ENCODE peak calls at places on chromosomes 4 and X, in six cellular contexts. Z is HCT116, P is PC-3, X is psoas muscle, R is caudate nucleus, L is endodermal cell. K is an unnamed sample.

GRCh38 chr4:153679476-153679875 is 4.6 kb upstream of the TLR2 start:
- DNase-seq in Z (no peak), P (no peak), X (no peak), R (no peak), L (no peak), K (no peak)

GRCh38 chrX:110001702-110002299 is 1.1 kb upstream of the TMEM164 start:
- DNase-seq in Z (no peak), P (no peak), X (no peak), R (no peak), L (no peak), K (no peak)

GRCh38 chrX:134146493-134146892 is 90.5 kb upstream of the CCDC160 start:
- DNase-seq in Z (no peak), P (no peak), X (no peak), R (no peak), L (no peak), K (no peak)

GRCh38 chr4:107693132-107693531 is 26.9 kb downstream of the PAPSS1 start:
- DNase-seq in Z (no peak), P (no peak), X (no peak), R (no peak), L (no peak), K (no peak)

GRCh38 chr4:8315343-8316250 is 46.0 kb downstream of the HTRA3 start:
- DNase-seq in Z (peak), P (peak), X (peak), R (no peak), L (peak), K (no peak)

GRCh38 chr4:78174931-78175330 is 117.8 kb downstream of the FRAS1 start:
- DNase-seq in Z (no peak), P (no peak), X (no peak), R (no peak), L (no peak), K (no peak)

GRCh38 chrX:77087529-77088169 is 359.5 kb upstream of the FGF16 start:
- DNase-seq in Z (no peak), P (peak), X (peak), R (no peak), L (no peak), K (no peak)

GRCh38 chr4:146062325-146062715 is 113.2 kb upstream of the LSM6 start:
- DNase-seq in Z (no peak), P (no peak), X (no peak), R (no peak), L (no peak), K (no peak)

GRCh38 chr4:6468376-6468775 is 4.0 kb downstream of the PPP2R2C start:
- DNase-seq in Z (no peak), P (no peak), X (no peak), R (no peak), L (peak), K (no peak)

GRCh38 chr4:182745268-182745667 is 171.9 kb downstream of the DCTD start:
- DNase-seq in Z (no peak), P (peak), X (no peak), R (no peak), L (no peak), K (peak)

GRCh38 chrX:53859890-53860289 is 173.4 kb upstream of the HUWE1 start:
- DNase-seq in Z (no peak), P (no peak), X (no peak), R (no peak), L (no peak), K (no peak)

GRCh38 chr4:36349904-36350554 is 68.6 kb downstream of the DTHD1 start:
- DNase-seq in Z (no peak), P (peak), X (no peak), R (no peak), L (no peak), K (no peak)

GRCh38 chrX:66050140-66050569 is 10.3 kb upstream of the VSIG4 start:
- DNase-seq in Z (no peak), P (no peak), X (no peak), R (no peak), L (no peak), K (no peak)

GRCh38 chr4:24477919-24478318 is 106.4 kb downstream of the DHX15 start:
- DNase-seq in Z (no peak), P (peak), X (no peak), R (no peak), L (peak), K (no peak)

GRCh38 chrX:15854080-15854655 is 445 bp downstream of the AP1S2 start:
- DNase-seq in Z (no peak), P (peak), X (peak), R (peak), L (peak), K (no peak)

GRCh38 chr4:91087743-91088142 is 960.5 kb downstream of the CCSER1 start:
- DNase-seq in Z (no peak), P (no peak), X (no peak), R (no peak), L (no peak), K (no peak)

GRCh38 chr4:91089194-91089593 is 962.0 kb downstream of the CCSER1 start:
- DNase-seq in Z (no peak), P (no peak), X (no peak), R (no peak), L (no peak), K (no peak)

GRCh38 chr4:91092398-91092955 is 965.3 kb downstream of the CCSER1 start:
- DNase-seq in Z (no peak), P (peak), X (no peak), R (no peak), L (no peak), K (peak)
- H3K27ac ChIP-seq in Z (no peak), P (no peak), X (no peak), R (no peak), L (no peak), K (no peak)

DNA sequence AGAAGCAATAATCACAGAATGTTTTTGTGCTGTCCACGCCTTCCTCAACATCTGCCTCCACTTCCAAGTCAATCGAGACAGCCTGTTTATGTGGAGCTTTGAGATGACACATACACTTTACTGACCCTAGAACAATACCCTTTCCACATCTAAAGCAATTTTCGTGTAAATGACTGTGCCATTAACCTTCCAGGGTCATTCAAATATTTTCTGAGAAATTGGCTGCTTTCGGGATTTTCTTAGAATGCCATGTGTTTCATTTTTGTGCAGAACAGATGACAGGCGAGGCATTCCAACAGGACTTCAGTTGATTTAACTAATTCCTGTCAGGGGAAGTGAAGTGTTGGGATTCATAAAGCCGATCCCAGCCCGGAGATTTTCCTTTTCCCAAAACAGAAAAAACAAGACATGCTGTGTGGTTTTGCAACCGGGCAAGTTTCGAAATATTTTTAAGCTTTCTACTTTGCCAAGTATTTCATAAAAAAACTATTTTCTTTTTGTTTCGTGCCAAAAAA is 73.9 kb downstream of the SORBS2 start:
- DNase-seq in Z (no peak), P (no peak), X (no peak), R (no peak), L (no peak), K (no peak)
- H3K27ac ChIP-seq in Z (no peak), P (no peak), X (peak), R (peak), L (no peak), K (no peak)

DNA sequence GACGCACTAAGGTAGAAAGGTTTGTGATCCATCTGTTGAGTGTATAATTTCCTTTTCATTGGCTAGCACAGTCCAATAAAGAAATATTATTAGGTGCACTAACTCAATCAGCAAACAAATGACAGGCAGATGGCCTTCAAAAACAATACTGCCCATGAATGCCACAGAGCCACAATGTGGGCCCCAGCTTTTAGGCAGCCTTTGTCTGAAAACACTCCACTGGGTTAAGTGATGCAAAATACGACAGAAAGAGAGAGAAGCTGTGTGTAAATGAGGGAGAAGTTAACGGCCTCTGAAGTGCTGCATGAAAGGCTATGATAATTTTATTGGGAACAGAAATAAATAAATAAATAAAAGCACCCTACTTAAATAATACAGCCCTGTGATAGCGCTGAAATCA is 274.6 kb downstream of the NKX6-1 start:
- DNase-seq in Z (no peak), P (no peak), X (no peak), R (no peak), L (no peak), K (no peak)
- H3K27ac ChIP-seq in Z (no peak), P (no peak), X (no peak), R (no peak), L (no peak), K (no peak)

GRCh38 chrX:47202316-47202715 is 8.7 kb downstream of the UBA1 start:
- DNase-seq in Z (no peak), P (no peak), X (no peak), R (no peak), L (no peak), K (no peak)

GRCh38 chrX:47199286-47199685 is 5.7 kb downstream of the UBA1 start:
- DNase-seq in Z (no peak), P (no peak), X (no peak), R (no peak), L (no peak), K (no peak)

GRCh38 chrX:47201545-47201944 is 7.9 kb downstream of the UBA1 start:
- DNase-seq in Z (no peak), P (no peak), X (no peak), R (no peak), L (no peak), K (no peak)

GRCh38 chrX:47198687-47199080 is 5.1 kb downstream of the UBA1 start:
- DNase-seq in Z (no peak), P (no peak), X (no peak), R (no peak), L (no peak), K (no peak)

GRCh38 chrX:47200385-47201150 is 6.9 kb downstream of the UBA1 start:
- DNase-seq in Z (no peak), P (peak), X (peak), R (no peak), L (peak), K (no peak)
- H3K27ac ChIP-seq in Z (no peak), P (peak), X (peak), R (no peak), L (no peak), K (peak)

GRCh38 chrX:7926914-7927258 is 327 bp downstream of the PNPLA4 start:
- DNase-seq in Z (no peak), P (no peak), X (no peak), R (no peak), L (no peak), K (no peak)
- H3K27ac ChIP-seq in Z (peak), P (peak), X (peak), R (peak), L (no peak), K (peak)

K was measured in epithelial cell of prostate.